ENCODE peak calls at places on chromosomes 16 and 17, in five cellular contexts. R is type B pancreatic cell; I is tibial artery; S is stomach; V is naive thymus-derived CD8-positive, alpha-beta T cell. N is an unnamed sample.

GRCh38 chr16:83906690-83907089 is 7.8 kb downstream of the MLYCD start:
- DNase-seq in R (no peak), I (no peak), S (no peak), V (no peak), N (no peak)

GRCh38 chr16:14284930-14285541 is 213.9 kb downstream of the MRTFB start:
- DNase-seq in R (no peak), I (no peak), S (peak; percentile 67), V (no peak), N (no peak)

GRCh38 chr16:15653227-15653626 is 3.2 kb downstream of the NDE1 start:
- DNase-seq in R (no peak), I (no peak), S (no peak), V (no peak), N (no peak)

GRCh38 chr17:49692751-49693150 is 14.9 kb upstream of the SPOP start:
- DNase-seq in R (no peak), I (no peak), S (no peak), V (no peak), N (no peak)

GRCh38 chr16:79600636-79601091 is at the start of gene MAF:
- DNase-seq in R (peak; percentile 85), I (peak; percentile 94), S (peak; percentile 95), V (peak; percentile 66), N (peak; percentile 95)

GRCh38 chr17:7845359-7846062 is 9.4 kb upstream of the TMEM88 start:
- DNase-seq in R (no peak), I (peak; percentile 71), S (no peak), V (no peak), N (peak; percentile 20)

GRCh38 chr16:61858996-61859395 is 177.2 kb downstream of the CDH8 start:
- DNase-seq in R (no peak), I (no peak), S (no peak), V (no peak), N (no peak)

GRCh38 chr17:82081546-82081945 is 15.9 kb upstream of the DUS1L start:
- DNase-seq in R (no peak), I (no peak), S (no peak), V (no peak), N (no peak)

GRCh38 chr16:27439273-27440018 is 37.5 kb downstream of the IL21R start:
- DNase-seq in R (no peak), I (peak; percentile 11), S (no peak), V (no peak), N (no peak)

GRCh38 chr16:50841081-50841886 is 99.4 kb downstream of the CYLD start:
- DNase-seq in R (peak; percentile 60), I (no peak), S (no peak), V (peak; percentile 33), N (no peak)

GRCh38 chr17:34220045-34220775 is 34.9 kb upstream of the CCL2 start:
- DNase-seq in R (no peak), I (no peak), S (no peak), V (no peak), N (no peak)

GRCh38 chr17:59702304-59702703 is 4.9 kb downstream of the PTRH2 start:
- DNase-seq in R (no peak), I (no peak), S (no peak), V (no peak), N (no peak)

GRCh38 chr16:67967183-67967955 is 1.1 kb downstream of the SLC12A4 start:
- DNase-seq in R (no peak), I (no peak), S (no peak), V (peak; percentile 45), N (no peak)

GRCh38 chr16:17467923-17468540 is 2.7 kb downstream of the XYLT1 start:
- DNase-seq in R (no peak), I (peak; percentile 86), S (peak; percentile 67), V (peak; percentile 40), N (peak; percentile 75)

GRCh38 chr16:56281256-56281805 is 90.0 kb downstream of the GNAO1 start:
- DNase-seq in R (no peak), I (no peak), S (no peak), V (no peak), N (no peak)

GRCh38 chr17:19769946-19770652 is 22.0 kb upstream of the ALDH3A1 start:
- DNase-seq in R (peak; percentile 37), I (peak; percentile 51), S (no peak), V (no peak), N (no peak)